ENCODE peak calls at places on chromosomes 12 and 14, in eight cellular contexts. G is fibroblast of lung, R is GM23248, O is SK-N-SH, C is MM.1S, T is PC-9, N is GM12878, I is PC-3. P is an unnamed sample.

GRCh38 chr12:83322816-83323215 is 636.1 kb downstream of the TMTC2 start:
- DNase-seq in G (no peak), R (no peak), O (no peak), C (no peak), T (no peak), N (no peak), I (no peak), P (no peak)

GRCh38 chr14:92154283-92154942 is 32.6 kb downstream of the CPSF2 start:
- DNase-seq in G (peak; percentile 37), R (peak; percentile 57), O (no peak), C (no peak), T (no peak), N (no peak), I (peak; percentile 86), P (no peak)

GRCh38 chr14:84343637-84344036 is 1186.3 kb upstream of the FLRT2 start:
- DNase-seq in G (peak; percentile 69), R (no peak), O (no peak), C (no peak), T (no peak), N (no peak), I (no peak), P (peak; percentile 92)

GRCh38 chr14:103899316-103899715 is 28.9 kb upstream of the TDRD9 start:
- DNase-seq in G (no peak), R (no peak), O (peak; percentile 32), C (no peak), T (no peak), N (no peak), I (no peak), P (no peak)

GRCh38 chr12:122327494-122328385 is 61.4 kb upstream of the VPS33A start:
- DNase-seq in G (no peak), R (no peak), O (no peak), C (no peak), T (no peak), N (no peak), I (no peak), P (peak; percentile 81)

GRCh38 chr14:67514650-67515385 is 18.3 kb upstream of the PLEKHH1 start:
- DNase-seq in G (peak; percentile 37), R (peak; percentile 76), O (peak; percentile 83), C (peak; percentile 32), T (peak; percentile 44), N (no peak), I (peak; percentile 35), P (peak; percentile 15)

GRCh38 chr12:54017027-54017788 is 8.4 kb downstream of the HOXC8 start:
- DNase-seq in G (no peak), R (peak; percentile 71), O (peak; percentile 71), C (no peak), T (no peak), N (no peak), I (peak; percentile 22), P (no peak)

GRCh38 chr14:104075530-104076151 is 9.9 kb upstream of the ASPG start:
- DNase-seq in G (peak; percentile 22), R (peak; percentile 34), O (peak; percentile 32), C (no peak), T (no peak), N (no peak), I (peak; percentile 63), P (no peak)

GRCh38 chr12:713281-713875 is 39.0 kb upstream of the WNK1 start:
- DNase-seq in G (no peak), R (peak; percentile 44), O (no peak), C (no peak), T (no peak), N (no peak), I (no peak), P (no peak)

GRCh38 chr12:67151891-67152290 is 117.3 kb upstream of the CAND1 start:
- DNase-seq in G (peak; percentile 2), R (no peak), O (no peak), C (no peak), T (no peak), N (no peak), I (no peak), P (no peak)
- H3K4me2 ChIP-seq in G (no peak overlapping the region), R (no peak overlapping the region), O (no peak overlapping the region), C (no peak overlapping the region), T (no peak overlapping the region), N (no peak overlapping the region), I (no peak overlapping the region), P (no peak overlapping the region)

DNA sequence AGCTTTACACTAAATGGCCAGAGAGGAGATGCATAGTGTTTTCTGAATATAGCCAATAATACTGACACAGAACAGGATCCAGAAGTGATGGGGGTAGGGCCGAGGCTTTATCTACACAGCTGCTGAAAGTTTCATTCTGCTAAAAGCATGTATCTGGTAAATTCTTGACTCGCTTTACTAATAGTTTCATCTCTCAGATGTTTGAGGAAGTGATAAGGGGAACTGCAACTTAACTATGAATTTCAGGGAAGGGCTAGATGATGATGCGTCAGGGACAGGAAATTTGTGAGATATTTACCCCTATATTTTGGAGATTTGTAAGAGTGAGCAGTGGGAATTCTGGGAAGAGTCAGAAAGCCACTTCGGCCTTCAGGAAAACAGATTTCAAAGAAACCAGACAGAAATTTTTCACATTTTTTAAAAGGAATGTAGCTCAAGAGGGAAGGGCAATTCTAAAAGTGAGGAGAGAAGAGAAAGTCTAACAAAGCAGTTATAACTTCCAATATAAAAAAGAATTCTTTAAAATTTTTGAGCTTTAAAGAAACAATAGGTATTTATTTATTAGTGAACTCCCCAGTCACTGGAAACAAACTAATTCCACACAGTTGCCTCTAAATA is 243.1 kb downstream of the BCAT1 start:
- DNase-seq in G (no peak), R (no peak), O (no peak), C (peak; percentile 82), T (no peak), N (peak; percentile 80), I (no peak), P (no peak)
- H2AFZ ChIP-seq in G (no peak overlapping the region), R (peak overlapping the region; percentile 53), O (peak overlapping the region; percentile 46), C (no peak overlapping the region), T (no peak overlapping the region), N (no peak overlapping the region), I (no peak overlapping the region), P (no peak overlapping the region)

GRCh38 chr14:100056964-100057817 is 8.0 kb upstream of the EVL start:
- DNase-seq in G (peak; percentile 39), R (peak; percentile 36), O (no peak), C (peak; percentile 22), T (no peak), N (no peak), I (peak; percentile 51), P (peak; percentile 39)
- H3K79me2 ChIP-seq in G (no peaks in the 10 kb centered on the region), R (peaks cover 62% of the 10 kb centered on the region), O (peaks cover 3% of the 10 kb centered on the region), C (no peaks in the 10 kb centered on the region), T (no peaks in the 10 kb centered on the region), N (no peaks in the 10 kb centered on the region), I (no peaks in the 10 kb centered on the region), P (peaks cover 2% of the 10 kb centered on the region)

GRCh38 chr12:92719674-92720073 is 16.9 kb downstream of the PLEKHG7 start:
- DNase-seq in G (no peak), R (peak; percentile 77), O (no peak), C (no peak), T (no peak), N (no peak), I (peak; percentile 33), P (no peak)

GRCh38 chr12:92721130-92721529 is 18.3 kb downstream of the PLEKHG7 start:
- DNase-seq in G (no peak), R (no peak), O (no peak), C (no peak), T (no peak), N (no peak), I (no peak), P (no peak)

GRCh38 chr12:92722897-92723296 is 20.1 kb downstream of the PLEKHG7 start:
- DNase-seq in G (no peak), R (no peak), O (no peak), C (no peak), T (no peak), N (no peak), I (no peak), P (no peak)

GRCh38 chr12:92718483-92718985 is 15.7 kb downstream of the PLEKHG7 start:
- DNase-seq in G (peak; percentile 11), R (no peak), O (no peak), C (no peak), T (no peak), N (no peak), I (no peak), P (no peak)

DNA sequence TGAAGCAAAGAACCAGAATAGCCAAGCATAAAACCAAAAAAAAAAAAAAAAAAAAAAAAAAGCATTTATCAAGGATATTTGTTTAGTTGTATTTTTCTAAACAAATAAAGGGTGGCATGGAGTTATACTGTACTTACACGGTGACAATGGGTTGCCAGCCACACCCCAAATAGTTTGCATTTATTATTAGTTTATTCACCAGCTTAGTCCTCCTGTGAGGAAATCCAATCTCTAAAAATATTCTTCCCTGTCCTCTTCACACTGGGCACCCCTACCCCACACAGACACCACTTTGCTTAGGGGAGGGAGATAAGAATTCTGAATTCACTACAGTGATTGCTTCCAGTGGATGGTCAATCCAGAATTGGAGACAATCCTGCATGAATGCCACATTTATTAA is 18.9 kb downstream of the PLEKHG7 start:
- DNase-seq in G (no peak), R (no peak), O (no peak), C (no peak), T (no peak), N (no peak), I (no peak), P (no peak)
- H3K4me2 ChIP-seq in G (no peak overlapping the region), R (no peak overlapping the region), O (no peak overlapping the region), C (no peak overlapping the region), T (no peak overlapping the region), N (no peak overlapping the region), I (no peak overlapping the region), P (no peak overlapping the region)

DNA sequence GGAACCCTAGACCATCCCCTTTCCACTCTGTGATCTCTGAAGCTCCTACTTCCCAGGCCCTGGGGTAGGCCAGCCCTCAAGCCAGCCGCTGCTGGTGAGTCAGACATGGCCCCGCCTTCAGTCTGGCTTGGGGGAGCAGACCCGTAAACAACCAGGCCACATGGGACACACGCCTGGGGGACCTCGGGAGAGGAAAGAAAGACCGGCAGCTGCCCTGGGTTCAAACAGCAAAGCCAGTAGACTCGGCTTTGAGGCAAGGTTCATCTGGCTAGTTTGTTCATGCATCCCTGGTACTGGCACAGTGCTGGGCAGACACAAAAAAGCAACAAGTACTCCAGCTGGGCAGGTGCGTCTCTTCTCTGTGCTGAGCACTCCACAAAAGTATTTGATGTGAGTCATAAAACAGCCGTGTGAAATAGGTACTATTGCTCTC is 101.9 kb downstream of the SETD3 start:
- DNase-seq in G (peak; percentile 4), R (peak; percentile 63), O (no peak), C (no peak), T (peak; percentile 35), N (no peak), I (peak; percentile 72), P (no peak)
- H2AFZ ChIP-seq in G (peak overlapping the region; percentile 21), R (peak overlapping the region; percentile 36), O (no peak overlapping the region), C (no peak overlapping the region), T (peak overlapping the region; percentile 52), N (no peak overlapping the region), I (peak overlapping the region; percentile 61), P (no peak overlapping the region)

GRCh38 chr14:64388533-64389243 is 535 bp downstream of the MTHFD1 start:
- DNase-seq in G (peak; percentile 23), R (peak; percentile 67), O (peak; percentile 10), C (no peak), T (no peak), N (no peak), I (peak; percentile 27), P (no peak)
- H3K79me2 ChIP-seq in G (peaks cover 36% of the 10 kb centered on the region), R (peaks cover 51% of the 10 kb centered on the region), O (peaks cover 35% of the 10 kb centered on the region), C (peaks cover 50% of the 10 kb centered on the region), T (peaks cover 67% of the 10 kb centered on the region), N (peaks cover 72% of the 10 kb centered on the region), I (peaks cover 67% of the 10 kb centered on the region), P (peaks cover 35% of the 10 kb centered on the region)